ENCODE peak calls at places on chromosome 6, in four cellular contexts. D, F, K and B are unnamed samples.

GRCh38 chr6:16163066-16163465 is 34.2 kb downstream of the MYLIP start:
- DNase-seq in D (no peak), F (no peak), K (no peak), B (no peak)

GRCh38 chr6:42960243-42961019 is at the start of gene GNMT:
- DNase-seq in D (no peak), F (peak), K (peak), B (no peak)

GRCh38 chr6:111676383-111676782 is 70.7 kb upstream of the TRAF3IP2 start:
- DNase-seq in D (no peak), F (no peak), K (no peak), B (no peak)

GRCh38 chr6:117463762-117464665 is 18.5 kb upstream of the DCBLD1 start:
- DNase-seq in D (no peak), F (no peak), K (no peak), B (peak)

GRCh38 chr6:125269328-125269985 is 32.3 kb downstream of the HDDC2 start:
- DNase-seq in D (no peak), F (no peak), K (no peak), B (no peak)

GRCh38 chr6:45965787-45966186 is 49.9 kb downstream of the CLIC5 start:
- DNase-seq in D (no peak), F (no peak), K (no peak), B (no peak)

GRCh38 chr6:33696538-33697518 is 14.7 kb downstream of the UQCC2 start:
- DNase-seq in D (peak), F (no peak), K (peak), B (peak)

GRCh38 chr6:66965227-66965626 is 1258.2 kb upstream of the EYS start:
- DNase-seq in D (no peak), F (no peak), K (no peak), B (no peak)

GRCh38 chr6:139778688-139779087 is 404.2 kb upstream of the CITED2 start:
- DNase-seq in D (no peak), F (no peak), K (no peak), B (no peak)

GRCh38 chr6:140052757-140053729 is 678.6 kb upstream of the CITED2 start:
- DNase-seq in D (peak), F (no peak), K (no peak), B (peak)

GRCh38 chr6:71224011-71224410 is 64.6 kb upstream of the OGFRL1 start:
- DNase-seq in D (no peak), F (no peak), K (no peak), B (no peak)

GRCh38 chr6:44630125-44631028 is 242.9 kb downstream of the CDC5L start:
- DNase-seq in D (peak), F (no peak), K (no peak), B (peak)

GRCh38 chr6:82924799-82925535 is 140.7 kb downstream of the UBE3D start:
- DNase-seq in D (no peak), F (no peak), K (no peak), B (no peak)

GRCh38 chr6:44658571-44658970 is 271.1 kb downstream of the CDC5L start:
- DNase-seq in D (no peak), F (no peak), K (no peak), B (no peak)

GRCh38 chr6:18182568-18182967 is 27.3 kb downstream of the KDM1B start:
- DNase-seq in D (no peak), F (no peak), K (no peak), B (no peak)

GRCh38 chr6:27505209-27506027 is 32.5 kb upstream of the ZNF184 start:
- DNase-seq in D (peak), F (no peak), K (no peak), B (peak)

GRCh38 chr6:30322527-30323501 is 3.9 kb upstream of the TRIM39 start:
- DNase-seq in D (no peak), F (no peak), K (peak), B (no peak)

GRCh38 chr6:43220439-43220951 is 8.8 kb downstream of the DNPH1 start:
- DNase-seq in D (no peak), F (no peak), K (no peak), B (no peak)

GRCh38 chr6:143196525-143197225 is 136.0 kb downstream of the AIG1 start:
- DNase-seq in D (no peak), F (no peak), K (no peak), B (no peak)

GRCh38 chr6:21665436-21666199 is 72.1 kb downstream of the SOX4 start:
- DNase-seq in D (no peak), F (no peak), K (no peak), B (no peak)

GRCh38 chr6:97790926-97791590 is 508.0 kb upstream of the MMS22L start:
- DNase-seq in D (no peak), F (no peak), K (no peak), B (no peak)

GRCh38 chr6:41371461-41371991 is 36.1 kb downstream of the NCR2 start:
- DNase-seq in D (no peak), F (no peak), K (no peak), B (no peak)

GRCh38 chr6:137927777-137928218 is 60.7 kb downstream of the TNFAIP3 start:
- DNase-seq in D (peak), F (no peak), K (no peak), B (peak)

GRCh38 chr6:157184202-157185015 is 138.9 kb downstream of the TMEM242 start:
- DNase-seq in D (peak), F (peak), K (peak), B (peak)

GRCh38 chr6:123777554-123777953 is 26.1 kb upstream of the NKAIN2 start:
- DNase-seq in D (no peak), F (no peak), K (no peak), B (no peak)

GRCh38 chr6:105184921-105185320 is 5.1 kb upstream of the POPDC3 start:
- DNase-seq in D (no peak), F (no peak), K (no peak), B (no peak)

GRCh38 chr6:14783594-14783993 is 462.3 kb upstream of the JARID2 start:
- DNase-seq in D (no peak), F (no peak), K (no peak), B (no peak)

GRCh38 chr6:111677186-111677990 is 71.7 kb upstream of the TRAF3IP2 start:
- DNase-seq in D (no peak), F (no peak), K (no peak), B (no peak)

GRCh38 chr6:146543940-146544661 is 468 bp downstream of the RAB32 start:
- DNase-seq in D (no peak), F (peak), K (no peak), B (no peak)

GRCh38 chr6:148629910-148630470 is 116.8 kb upstream of the UST start:
- DNase-seq in D (no peak), F (no peak), K (no peak), B (no peak)

GRCh38 chr6:24980507-24981384 is 45.0 kb upstream of the RIPOR2 start:
- DNase-seq in D (no peak), F (no peak), K (no peak), B (no peak)

GRCh38 chr6:37487891-37488290 is 11.8 kb downstream of the CCDC167 start:
- DNase-seq in D (no peak), F (no peak), K (no peak), B (no peak)

GRCh38 chr6:134510920-134511319 is 193.0 kb upstream of the SGK1 start:
- DNase-seq in D (no peak), F (no peak), K (no peak), B (no peak)

GRCh38 chr6:78861509-78861908 is 5.8 kb upstream of the IRAK1BP1 start:
- DNase-seq in D (peak), F (no peak), K (no peak), B (peak)
- TF ChIP-seq CTCF in D (peak), F (no peak), K (no peak), B (no peak)

GRCh38 chr6:113622254-113622653 is 234.9 kb upstream of the MARCKS start:
- DNase-seq in D (no peak), F (no peak), K (no peak), B (no peak)
- TF ChIP-seq CTCF in D (no peak), F (no peak), K (no peak), B (no peak)

GRCh38 chr6:158457616-158458278 is 102.1 kb upstream of the TMEM181 start:
- DNase-seq in D (no peak), F (no peak), K (no peak), B (no peak)

GRCh38 chr6:158448856-158449255 is 111.0 kb upstream of the TMEM181 start:
- DNase-seq in D (no peak), F (no peak), K (no peak), B (no peak)

DNA sequence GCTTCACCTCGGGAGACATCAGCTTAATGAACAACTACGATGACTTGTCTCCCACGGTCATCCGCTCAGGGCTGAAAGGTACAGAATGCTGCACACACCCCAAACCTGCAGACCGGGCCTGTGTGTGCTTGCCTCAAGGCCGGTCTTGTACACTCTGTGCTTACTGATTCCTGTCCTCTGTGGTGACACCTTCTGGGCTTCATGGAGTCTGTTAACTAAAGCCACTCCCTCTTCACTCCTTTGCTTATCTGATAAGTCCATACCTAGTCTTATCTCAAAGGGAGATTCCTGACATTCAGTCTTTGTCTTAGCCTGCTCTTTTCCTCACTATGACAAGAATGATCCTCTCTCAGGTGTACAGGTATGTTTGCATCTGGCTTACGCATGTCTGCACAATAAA is 107.7 kb upstream of the TMEM181 start:
- DNase-seq in D (no peak), F (no peak), K (no peak), B (no peak)
- TF ChIP-seq CTCF in D (no peak), F (no peak), K (no peak), B (no peak)

GRCh38 chr6:217048-217659 is 75.1 kb upstream of the DUSP22 start:
- DNase-seq in D (peak), F (no peak), K (no peak), B (peak)
- TF ChIP-seq CTCF in D (peak), F (no peak), K (peak), B (peak)